ENCODE peak calls at places on chromosomes 11 and 22, in four cellular contexts. One of them, this sample, is unnamed.
A peak's percentile ranks its signal among the peaks of the same experiment; 100 is the strongest.

GRCh38 chr11:129652828-129653227 is 162.8 kb upstream of the TMEM45B start:
- DNase-seq in GM20000: no peak
- DNase-seq in bronchial epithelial cell: peak; percentile 97
- DNase-seq in fibroblast of pulmonary artery: peak; percentile 75
- DNase-seq in this sample: no peak

GRCh38 chr11:73980001-73980960 is 2.4 kb downstream of the UCP2 start:
- DNase-seq in GM20000: peak; percentile 88
- DNase-seq in fibroblast of pulmonary artery: no peak
- DNase-seq in bronchial epithelial cell: peak; percentile 49
- DNase-seq in this sample: no peak

GRCh38 chr11:96290631-96291030 is 52.4 kb downstream of the MAML2 start:
- DNase-seq in fibroblast of pulmonary artery: no peak
- DNase-seq in GM20000: no peak
- DNase-seq in bronchial epithelial cell: no peak
- DNase-seq in this sample: no peak

GRCh38 chr22:31870890-31871289 is 73.4 kb upstream of the YWHAH start:
- DNase-seq in bronchial epithelial cell: peak; percentile 94
- DNase-seq in fibroblast of pulmonary artery: peak; percentile 58
- DNase-seq in GM20000: no peak
- DNase-seq in this sample: no peak

GRCh38 chr11:12769834-12770345 is 95.7 kb downstream of the TEAD1 start:
- DNase-seq in fibroblast of pulmonary artery: peak; percentile 88
- DNase-seq in GM20000: no peak
- DNase-seq in bronchial epithelial cell: peak; percentile 92
- DNase-seq in this sample: no peak

GRCh38 chr11:57779275-57779674 is 17.7 kb downstream of the CTNND1 start:
- DNase-seq in GM20000: no peak
- DNase-seq in fibroblast of pulmonary artery: peak; percentile 80
- DNase-seq in bronchial epithelial cell: peak; percentile 58
- DNase-seq in this sample: no peak

GRCh38 chr11:65439331-65440181 is 17.0 kb downstream of the NEAT1 start:
- DNase-seq in GM20000: no peak
- DNase-seq in fibroblast of pulmonary artery: peak; percentile 49
- DNase-seq in bronchial epithelial cell: peak; percentile 33
- DNase-seq in this sample: no peak

GRCh38 chr11:3627291-3627690 is 14.5 kb downstream of the ART5 start:
- DNase-seq in fibroblast of pulmonary artery: peak; percentile 34
- DNase-seq in GM20000: no peak
- DNase-seq in bronchial epithelial cell: peak; percentile 33
- DNase-seq in this sample: no peak

GRCh38 chr11:1640076-1640946 is 10.7 kb downstream of the KRTAP5-5 start:
- DNase-seq in GM20000: peak; percentile 66
- DNase-seq in bronchial epithelial cell: no peak
- DNase-seq in fibroblast of pulmonary artery: peak; percentile 19
- DNase-seq in this sample: peak; percentile 63

GRCh38 chr11:114061053-114062049 is 1.8 kb downstream of the ZBTB16 start:
- DNase-seq in GM20000: peak; percentile 39
- DNase-seq in bronchial epithelial cell: no peak
- DNase-seq in fibroblast of pulmonary artery: peak; percentile 69
- DNase-seq in this sample: no peak

GRCh38 chr11:44301856-44302231 is 8.1 kb downstream of the ALX4 start:
- DNase-seq in fibroblast of pulmonary artery: no peak
- DNase-seq in bronchial epithelial cell: peak; percentile 29
- DNase-seq in GM20000: no peak
- DNase-seq in this sample: no peak

GRCh38 chr22:39935622-39936021 is 24.6 kb upstream of the TMA7B start:
- DNase-seq in GM20000: no peak
- DNase-seq in bronchial epithelial cell: no peak
- DNase-seq in fibroblast of pulmonary artery: no peak
- DNase-seq in this sample: no peak

GRCh38 chr11:20631525-20632168 is 32.2 kb downstream of the SLC6A5 start:
- DNase-seq in bronchial epithelial cell: peak; percentile 91
- DNase-seq in GM20000: no peak
- DNase-seq in fibroblast of pulmonary artery: no peak
- DNase-seq in this sample: no peak

GRCh38 chr11:20634781-20635180 is 34.6 kb upstream of the NELL1 start:
- DNase-seq in bronchial epithelial cell: no peak
- DNase-seq in GM20000: no peak
- DNase-seq in fibroblast of pulmonary artery: no peak
- DNase-seq in this sample: no peak

GRCh38 chr11:20632169-20632532 is 32.7 kb downstream of the SLC6A5 start:
- DNase-seq in GM20000: no peak
- DNase-seq in fibroblast of pulmonary artery: no peak
- DNase-seq in bronchial epithelial cell: no peak
- DNase-seq in this sample: no peak

GRCh38 chr11:20638074-20638473 is 31.3 kb upstream of the NELL1 start:
- DNase-seq in GM20000: no peak
- DNase-seq in fibroblast of pulmonary artery: no peak
- DNase-seq in bronchial epithelial cell: no peak
- DNase-seq in this sample: no peak

GRCh38 chr11:20634044-20634443 is 34.6 kb downstream of the SLC6A5 start:
- DNase-seq in GM20000: no peak
- DNase-seq in fibroblast of pulmonary artery: peak; percentile 17
- DNase-seq in bronchial epithelial cell: no peak
- DNase-seq in this sample: no peak
- TF ChIP-seq CTCF in GM20000: no peak
- TF ChIP-seq CTCF in fibroblast of pulmonary artery: peak; percentile 44
- TF ChIP-seq CTCF in bronchial epithelial cell: peak; percentile 32
- TF ChIP-seq CTCF in this sample: no peak

GRCh38 chr11:67508486-67509121 is 642 bp upstream of the CDK2AP2 start:
- DNase-seq in fibroblast of pulmonary artery: peak; percentile 97
- DNase-seq in GM20000: peak; percentile 98
- DNase-seq in bronchial epithelial cell: peak; percentile 79
- DNase-seq in this sample: peak; percentile 98
- TF ChIP-seq CTCF in fibroblast of pulmonary artery: no peak
- TF ChIP-seq CTCF in GM20000: no peak
- TF ChIP-seq CTCF in bronchial epithelial cell: no peak
- TF ChIP-seq CTCF in this sample: no peak

GRCh38 chr11:64359712-64360402 is 895 bp downstream of the RPS6KA4 start:
- DNase-seq in bronchial epithelial cell: no peak
- DNase-seq in fibroblast of pulmonary artery: no peak
- DNase-seq in GM20000: peak; percentile 77
- DNase-seq in this sample: no peak
- TF ChIP-seq CTCF in bronchial epithelial cell: peak; percentile 49
- TF ChIP-seq CTCF in fibroblast of pulmonary artery: no peak
- TF ChIP-seq CTCF in GM20000: no peak
- TF ChIP-seq CTCF in this sample: no peak

DNA sequence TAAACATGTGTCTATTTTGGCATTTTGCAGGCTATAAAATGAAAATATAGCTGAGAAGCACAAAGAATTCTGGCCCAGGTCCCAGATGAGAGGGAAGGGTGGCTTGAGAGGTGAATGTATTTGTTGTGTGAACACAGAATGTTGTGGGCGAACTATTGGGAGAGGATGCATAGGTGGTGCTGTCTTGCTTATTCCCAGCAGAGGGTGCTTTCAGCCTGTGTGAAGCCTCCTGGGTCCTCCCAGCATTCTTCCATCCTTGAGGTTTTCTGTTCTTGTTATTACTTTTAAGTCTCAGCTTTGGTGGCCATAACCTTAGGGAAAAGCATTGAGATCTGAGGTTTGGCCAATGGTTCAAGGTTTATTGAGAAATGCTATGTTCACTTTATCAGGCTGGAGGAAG is 108.7 kb upstream of the SNX19 start:
- DNase-seq in fibroblast of pulmonary artery: peak; percentile 63
- DNase-seq in bronchial epithelial cell: peak; percentile 60
- DNase-seq in GM20000: peak; percentile 16
- DNase-seq in this sample: no peak
- TF ChIP-seq CTCF in fibroblast of pulmonary artery: peak; percentile 74
- TF ChIP-seq CTCF in bronchial epithelial cell: peak; percentile 81
- TF ChIP-seq CTCF in GM20000: no peak
- TF ChIP-seq CTCF in this sample: no peak

GRCh38 chr22:43476341-43476740 is 64.5 kb downstream of the MPPED1 start:
- DNase-seq in fibroblast of pulmonary artery: no peak
- DNase-seq in GM20000: no peak
- DNase-seq in bronchial epithelial cell: no peak
- DNase-seq in this sample: no peak
- TF ChIP-seq CTCF in fibroblast of pulmonary artery: no peak
- TF ChIP-seq CTCF in GM20000: no peak
- TF ChIP-seq CTCF in bronchial epithelial cell: no peak
- TF ChIP-seq CTCF in this sample: no peak

GRCh38 chr11:68948496-68948895 is 32.3 kb downstream of the MRGPRD start:
- DNase-seq in GM20000: no peak
- DNase-seq in fibroblast of pulmonary artery: no peak
- DNase-seq in bronchial epithelial cell: no peak
- DNase-seq in this sample: no peak

GRCh38 chr11:68950776-68951175 is 30.0 kb downstream of the MRGPRD start:
- DNase-seq in fibroblast of pulmonary artery: no peak
- DNase-seq in GM20000: no peak
- DNase-seq in bronchial epithelial cell: no peak
- DNase-seq in this sample: no peak

GRCh38 chr11:68948948-68949347 is 31.8 kb downstream of the MRGPRD start:
- DNase-seq in bronchial epithelial cell: no peak
- DNase-seq in GM20000: no peak
- DNase-seq in fibroblast of pulmonary artery: no peak
- DNase-seq in this sample: no peak

GRCh38 chr11:68947151-68947550 is 33.6 kb downstream of the MRGPRD start:
- DNase-seq in GM20000: no peak
- DNase-seq in fibroblast of pulmonary artery: no peak
- DNase-seq in bronchial epithelial cell: no peak
- DNase-seq in this sample: no peak

GRCh38 chr11:68950268-68950667 is 30.5 kb downstream of the MRGPRD start:
- DNase-seq in GM20000: no peak
- DNase-seq in fibroblast of pulmonary artery: peak; percentile 25
- DNase-seq in bronchial epithelial cell: peak; percentile 6
- DNase-seq in this sample: no peak
- TF ChIP-seq CTCF in GM20000: no peak
- TF ChIP-seq CTCF in fibroblast of pulmonary artery: peak; percentile 42
- TF ChIP-seq CTCF in bronchial epithelial cell: peak; percentile 47
- TF ChIP-seq CTCF in this sample: peak; percentile 37

GRCh38 chr22:45335021-45335818 is 25.5 kb downstream of the FAM118A start:
- DNase-seq in bronchial epithelial cell: no peak
- DNase-seq in GM20000: no peak
- DNase-seq in fibroblast of pulmonary artery: no peak
- DNase-seq in this sample: no peak
- TF ChIP-seq CTCF in bronchial epithelial cell: no peak
- TF ChIP-seq CTCF in GM20000: no peak
- TF ChIP-seq CTCF in fibroblast of pulmonary artery: no peak
- TF ChIP-seq CTCF in this sample: no peak

GRCh38 chr11:31943056-31943780 is 132.1 kb upstream of the PAX6 start:
- DNase-seq in fibroblast of pulmonary artery: no peak
- DNase-seq in bronchial epithelial cell: no peak
- DNase-seq in GM20000: peak; percentile 51
- DNase-seq in this sample: no peak
- TF ChIP-seq CTCF in fibroblast of pulmonary artery: no peak
- TF ChIP-seq CTCF in bronchial epithelial cell: no peak
- TF ChIP-seq CTCF in GM20000: no peak
- TF ChIP-seq CTCF in this sample: no peak

This sample was measured in mesothelial cell of epicardium.